ENCODE peak calls at places on chromosomes 5 and 9, in ten cellular contexts. S is ovary, F is adrenal gland, O is uterus, U is HCT116, E is A549, P is transverse colon, C is stomach, V is prostate gland, A is spleen. W is an unnamed sample.

GRCh38 chr9:135098400-135099105 is 11.1 kb downstream of the OLFM1 start:
- DNase-seq in S (peak), F (no peak), O (no peak), U (no peak), E (no peak), P (no peak), C (no peak), V (no peak), A (no peak), W (peak)

GRCh38 chr5:138032028-138032571 is 779 bp downstream of the FAM13B start:
- DNase-seq in S (no peak), F (peak), O (peak), U (no peak), E (peak), P (peak), C (peak), V (peak), A (peak), W (peak)

GRCh38 chr5:11760940-11761603 is 143.2 kb downstream of the CTNND2 start:
- DNase-seq in S (no peak), F (no peak), O (no peak), U (no peak), E (no peak), P (no peak), C (no peak), V (no peak), A (no peak), W (no peak)

GRCh38 chr9:20562051-20562450 is 60.2 kb downstream of the MLLT3 start:
- DNase-seq in S (no peak), F (no peak), O (no peak), U (no peak), E (no peak), P (no peak), C (no peak), V (no peak), A (no peak), W (no peak)

GRCh38 chr5:15806613-15807012 is 306.6 kb downstream of the FBXL7 start:
- DNase-seq in S (no peak), F (no peak), O (no peak), U (no peak), E (no peak), P (no peak), C (no peak), V (no peak), A (no peak), W (no peak)

GRCh38 chr9:123511326-123511974 is 155.5 kb downstream of the CRB2 start:
- DNase-seq in S (no peak), F (no peak), O (no peak), U (no peak), E (no peak), P (no peak), C (no peak), V (no peak), A (no peak), W (no peak)

GRCh38 chr5:154999865-155000264 is 13.7 kb upstream of the KIF4B start:
- DNase-seq in S (no peak), F (no peak), O (no peak), U (no peak), E (no peak), P (no peak), C (no peak), V (no peak), A (no peak), W (no peak)

GRCh38 chr5:173265433-173265832 is 30.4 kb upstream of the NKX2-5 start:
- DNase-seq in S (no peak), F (no peak), O (no peak), U (no peak), E (no peak), P (no peak), C (no peak), V (no peak), A (no peak), W (no peak)

GRCh38 chr9:122866079-122866478 is 37.7 kb upstream of the PDCL start:
- DNase-seq in S (no peak), F (no peak), O (no peak), U (no peak), E (no peak), P (no peak), C (no peak), V (no peak), A (no peak), W (no peak)

GRCh38 chr5:177607452-177608192 is 7.7 kb downstream of the B4GALT7 start:
- DNase-seq in S (peak), F (peak), O (peak), U (no peak), E (peak), P (peak), C (peak), V (peak), A (peak), W (peak)

GRCh38 chr5:108728566-108729305 is 19.0 kb upstream of the FER start:
- DNase-seq in S (peak), F (peak), O (no peak), U (no peak), E (no peak), P (no peak), C (no peak), V (no peak), A (no peak), W (peak)

GRCh38 chr5:67235399-67236110 is 39.0 kb upstream of the CD180 start:
- DNase-seq in S (no peak), F (no peak), O (no peak), U (no peak), E (no peak), P (no peak), C (no peak), V (no peak), A (no peak), W (no peak)

GRCh38 chr9:123947326-123947725 is 17.4 kb upstream of the DENND1A start:
- DNase-seq in S (no peak), F (no peak), O (no peak), U (no peak), E (no peak), P (no peak), C (no peak), V (no peak), A (no peak), W (no peak)

GRCh38 chr9:16028516-16028915 is 475.7 kb downstream of the CCDC171 start:
- DNase-seq in S (no peak), F (no peak), O (no peak), U (no peak), E (no peak), P (no peak), C (no peak), V (no peak), A (no peak), W (no peak)

GRCh38 chr9:128771745-128772519 is at the start of gene ZER1:
- DNase-seq in S (peak), F (peak), O (peak), U (peak), E (peak), P (peak), C (peak), V (peak), A (peak), W (peak)

GRCh38 chr9:70258692-70259511 is at the start of gene SMC5:
- DNase-seq in S (peak), F (peak), O (peak), U (peak), E (peak), P (peak), C (peak), V (peak), A (peak), W (peak)
- TF ChIP-seq POLR2A in S (peak), F (peak), O (peak), U (peak), E (peak), P (peak), C (no peak), V (peak), A (peak), W (peak)

DNA sequence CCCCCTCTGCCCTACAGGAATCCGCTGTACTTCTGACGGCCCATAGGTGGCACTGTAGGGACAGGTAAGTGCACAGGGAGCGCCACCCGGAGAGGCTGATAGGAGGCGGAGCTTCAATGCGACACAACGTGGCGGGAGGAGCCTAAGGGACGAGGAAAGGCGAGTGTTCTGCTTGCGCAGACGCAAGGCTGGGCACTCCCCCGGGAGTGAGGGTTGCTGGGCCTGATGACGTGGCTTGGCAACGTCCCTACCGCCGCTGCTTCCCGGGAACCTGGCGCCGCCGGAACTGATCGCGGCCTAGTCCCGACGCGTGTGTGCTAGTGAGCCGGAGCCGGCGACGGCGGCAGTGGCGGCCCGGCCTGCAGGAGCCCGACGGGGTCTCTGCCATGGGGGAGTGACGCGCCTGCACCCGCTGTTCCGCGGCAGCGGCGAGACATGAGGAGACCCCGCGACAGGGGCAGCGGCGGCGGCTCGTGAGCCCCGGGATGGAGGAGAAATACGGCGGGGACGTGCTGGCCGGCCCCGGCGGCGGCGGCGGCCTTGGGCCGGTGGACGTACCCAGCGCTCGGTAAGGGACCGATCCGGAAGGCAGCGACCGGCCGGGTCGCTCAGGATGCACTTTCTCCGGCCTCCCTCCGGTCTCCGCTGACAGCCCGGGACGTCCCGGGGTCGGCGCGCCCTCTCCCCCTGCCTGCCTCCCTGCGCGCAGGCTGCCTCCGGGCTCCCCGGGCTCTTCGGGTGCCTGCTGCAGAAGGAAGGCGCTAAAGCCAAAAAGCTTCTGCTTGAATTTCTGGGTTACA is at the start of gene SLC30A5:
- DNase-seq in S (peak), F (peak), O (peak), U (peak), E (peak), P (peak), C (peak), V (peak), A (peak), W (peak)
- TF ChIP-seq POLR2A in S (peak), F (peak), O (peak), U (peak), E (peak), P (peak), C (no peak), V (peak), A (peak), W (peak)

DNA sequence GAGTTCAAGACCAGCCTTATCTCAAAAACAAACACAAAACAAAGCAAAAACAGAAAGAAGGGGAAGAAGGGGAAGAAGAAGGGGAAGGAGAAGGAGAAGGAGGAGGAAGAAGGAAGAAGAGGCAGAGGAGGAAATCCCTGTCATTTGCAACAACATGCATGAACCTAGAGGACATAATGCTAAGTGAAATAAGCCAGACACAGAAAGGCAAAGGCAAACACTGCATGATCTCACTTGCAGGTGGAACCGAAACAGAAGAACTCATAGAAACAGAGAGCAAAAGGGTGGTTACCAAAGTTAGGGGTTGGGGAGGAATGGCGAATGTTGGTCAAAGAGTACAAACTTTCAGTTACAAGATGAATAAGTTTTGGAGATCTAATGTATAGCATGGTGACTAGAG is 135.4 kb downstream of the UGCG start:
- DNase-seq in S (no peak), F (no peak), O (no peak), U (no peak), E (no peak), P (no peak), C (no peak), V (no peak), A (no peak), W (no peak)
- TF ChIP-seq POLR2A in S (no peak), F (no peak), O (no peak), U (no peak), E (no peak), P (no peak), C (no peak), V (no peak), A (no peak), W (no peak)

DNA sequence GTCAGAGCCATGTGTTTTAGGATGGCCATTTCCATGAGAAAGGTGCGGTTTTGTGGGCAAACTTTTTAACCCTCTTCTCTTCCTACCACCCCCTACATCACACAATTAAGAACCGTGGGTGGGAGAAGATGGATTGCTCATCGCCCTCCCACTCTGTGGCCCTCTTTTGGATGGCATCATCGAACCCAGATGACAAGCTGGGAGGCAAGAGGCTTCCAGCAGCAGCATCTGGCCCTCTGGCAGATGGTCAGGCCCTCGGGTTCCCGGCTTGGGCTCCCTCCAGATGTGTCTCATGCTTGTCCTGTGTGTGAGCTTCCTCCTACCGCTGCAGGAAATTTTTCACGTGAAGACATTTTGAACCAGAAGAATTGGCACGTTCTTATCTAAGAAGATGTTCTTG is 199.9 kb downstream of the EBF1 start:
- DNase-seq in S (peak), F (peak), O (peak), U (no peak), E (no peak), P (no peak), C (no peak), V (no peak), A (no peak), W (no peak)
- TF ChIP-seq POLR2A in S (no peak), F (no peak), O (no peak), U (no peak), E (no peak), P (no peak), C (no peak), V (no peak), A (no peak), W (no peak)

GRCh38 chr5:139669681-139670368 is 21.7 kb downstream of the CXXC5 start:
- DNase-seq in S (peak), F (peak), O (no peak), U (no peak), E (no peak), P (peak), C (peak), V (no peak), A (peak), W (peak)
- TF ChIP-seq POLR2A in S (no peak), F (no peak), O (no peak), U (no peak), E (no peak), P (no peak), C (no peak), V (no peak), A (peak), W (peak)

GRCh38 chr5:14268738-14269137 is 125.6 kb downstream of the TRIO start:
- DNase-seq in S (no peak), F (peak), O (no peak), U (no peak), E (no peak), P (no peak), C (no peak), V (no peak), A (no peak), W (peak)
- TF ChIP-seq POLR2A in S (no peak), F (no peak), O (no peak), U (no peak), E (no peak), P (no peak), C (no peak), V (no peak), A (no peak), W (no peak)

W was measured in erythroblast.